ENCODE peak calls at places on chromosomes 7 and 10, in ten cellular contexts. One of them, this sample, is unnamed.

GRCh38 chr7:19834566-19834965 is 61.1 kb upstream of the TMEM196 start:
- DNase-seq in NCI-H2171 treated with DMSO at 0.1 percent for 48 hours: no peak
- DNase-seq in NCI-H2081: no peak
- DNase-seq in RPMI7951: peak
- DNase-seq in effector memory CD8-positive, alpha-beta T cell: no peak
- DNase-seq in tibial artery: no peak
- DNase-seq in RPMI8226: no peak
- DNase-seq in activated CD4-positive, alpha-beta T cell treated with anti-CD3 and anti-CD28 coated beads for 36 hours: no peak
- DNase-seq in T1000: no peak
- DNase-seq in GM10248: no peak
- DNase-seq in this sample: no peak

GRCh38 chr10:91354686-91355085 is 55.5 kb upstream of the HECTD2 start:
- DNase-seq in NCI-H2171 treated with DMSO at 0.1 percent for 48 hours: no peak
- DNase-seq in NCI-H2081: no peak
- DNase-seq in RPMI7951: no peak
- DNase-seq in effector memory CD8-positive, alpha-beta T cell: no peak
- DNase-seq in tibial artery: no peak
- DNase-seq in RPMI8226: no peak
- DNase-seq in activated CD4-positive, alpha-beta T cell treated with anti-CD3 and anti-CD28 coated beads for 36 hours: no peak
- DNase-seq in T1000: no peak
- DNase-seq in GM10248: no peak
- DNase-seq in this sample: no peak

GRCh38 chr10:126302831-126303230 is 85.4 kb downstream of the ADAM12 start:
- DNase-seq in NCI-H2171 treated with DMSO at 0.1 percent for 48 hours: no peak
- DNase-seq in NCI-H2081: no peak
- DNase-seq in RPMI7951: peak
- DNase-seq in effector memory CD8-positive, alpha-beta T cell: no peak
- DNase-seq in tibial artery: no peak
- DNase-seq in RPMI8226: no peak
- DNase-seq in activated CD4-positive, alpha-beta T cell treated with anti-CD3 and anti-CD28 coated beads for 36 hours: no peak
- DNase-seq in T1000: no peak
- DNase-seq in GM10248: no peak
- DNase-seq in this sample: no peak

GRCh38 chr10:21807162-21807561 is 196.4 kb downstream of the DNAJC1 start:
- DNase-seq in NCI-H2171 treated with DMSO at 0.1 percent for 48 hours: peak
- DNase-seq in NCI-H2081: peak
- DNase-seq in RPMI7951: no peak
- DNase-seq in effector memory CD8-positive, alpha-beta T cell: no peak
- DNase-seq in tibial artery: no peak
- DNase-seq in RPMI8226: no peak
- DNase-seq in activated CD4-positive, alpha-beta T cell treated with anti-CD3 and anti-CD28 coated beads for 36 hours: no peak
- DNase-seq in T1000: no peak
- DNase-seq in GM10248: no peak
- DNase-seq in this sample: no peak

GRCh38 chr7:8511810-8512209 is 78.4 kb downstream of the NXPH1 start:
- DNase-seq in NCI-H2171 treated with DMSO at 0.1 percent for 48 hours: no peak
- DNase-seq in NCI-H2081: no peak
- DNase-seq in RPMI7951: no peak
- DNase-seq in effector memory CD8-positive, alpha-beta T cell: no peak
- DNase-seq in tibial artery: no peak
- DNase-seq in RPMI8226: peak
- DNase-seq in activated CD4-positive, alpha-beta T cell treated with anti-CD3 and anti-CD28 coated beads for 36 hours: no peak
- DNase-seq in T1000: no peak
- DNase-seq in GM10248: no peak
- DNase-seq in this sample: no peak

GRCh38 chr7:13036256-13036765 is 348.9 kb downstream of the ARL4A start:
- DNase-seq in NCI-H2171 treated with DMSO at 0.1 percent for 48 hours: no peak
- DNase-seq in NCI-H2081: no peak
- DNase-seq in RPMI7951: no peak
- DNase-seq in effector memory CD8-positive, alpha-beta T cell: no peak
- DNase-seq in tibial artery: no peak
- DNase-seq in RPMI8226: no peak
- DNase-seq in activated CD4-positive, alpha-beta T cell treated with anti-CD3 and anti-CD28 coated beads for 36 hours: no peak
- DNase-seq in T1000: no peak
- DNase-seq in GM10248: no peak
- DNase-seq in this sample: no peak

GRCh38 chr10:102604379-102604960 is 39.8 kb upstream of the TRIM8 start:
- DNase-seq in NCI-H2171 treated with DMSO at 0.1 percent for 48 hours: no peak
- DNase-seq in NCI-H2081: no peak
- DNase-seq in RPMI7951: peak
- DNase-seq in effector memory CD8-positive, alpha-beta T cell: no peak
- DNase-seq in tibial artery: no peak
- DNase-seq in RPMI8226: no peak
- DNase-seq in activated CD4-positive, alpha-beta T cell treated with anti-CD3 and anti-CD28 coated beads for 36 hours: no peak
- DNase-seq in T1000: no peak
- DNase-seq in GM10248: no peak
- DNase-seq in this sample: no peak

GRCh38 chr10:75304740-75305380 is 69.1 kb upstream of the COMTD1 start:
- DNase-seq in NCI-H2171 treated with DMSO at 0.1 percent for 48 hours: no peak
- DNase-seq in NCI-H2081: no peak
- DNase-seq in RPMI7951: no peak
- DNase-seq in effector memory CD8-positive, alpha-beta T cell: no peak
- DNase-seq in tibial artery: no peak
- DNase-seq in RPMI8226: no peak
- DNase-seq in activated CD4-positive, alpha-beta T cell treated with anti-CD3 and anti-CD28 coated beads for 36 hours: no peak
- DNase-seq in T1000: no peak
- DNase-seq in GM10248: no peak
- DNase-seq in this sample: no peak

GRCh38 chr10:12663863-12664262 is 314.5 kb downstream of the CAMK1D start:
- DNase-seq in NCI-H2171 treated with DMSO at 0.1 percent for 48 hours: no peak
- DNase-seq in NCI-H2081: no peak
- DNase-seq in RPMI7951: no peak
- DNase-seq in effector memory CD8-positive, alpha-beta T cell: no peak
- DNase-seq in tibial artery: no peak
- DNase-seq in RPMI8226: no peak
- DNase-seq in activated CD4-positive, alpha-beta T cell treated with anti-CD3 and anti-CD28 coated beads for 36 hours: no peak
- DNase-seq in T1000: no peak
- DNase-seq in GM10248: no peak
- DNase-seq in this sample: no peak